ENCODE peak calls at places on chromosomes 7 and 10, in ten cellular contexts. Y is CD8-positive, alpha-beta T cell; W is stomach; U is HT1080; Q is stimulated activated CD4-positive, alpha-beta T cell treated with anti-CD3 and anti-CD28 coated beads, Interleukin-12 subunit alpha, Interleukin-12 subunit beta, amount 100 ng/mL, for 48 hours; G is NCI-H2227 treated with DMSO at 0.1 percent for 48 hours; T is glutamatergic neuron; K is neural crest cell; P is right lobe of liver; S is T-helper 9 cell. X is an unnamed sample.

GRCh38 chr10:23270531-23270930 is 74.1 kb downstream of the C10orf67 start:
- DNase-seq in Y (no peak), W (no peak), U (no peak), Q (no peak), G (no peak), T (no peak), K (no peak), P (no peak), S (no peak), X (no peak)

GRCh38 chr10:43898592-43898991 is 249.9 kb upstream of the ZNF32 start:
- DNase-seq in Y (no peak), W (no peak), U (no peak), Q (no peak), G (no peak), T (no peak), K (no peak), P (no peak), S (no peak), X (no peak)

GRCh38 chr10:132684164-132684891 is 101.6 kb downstream of the NKX6-2 start:
- DNase-seq in Y (no peak), W (no peak), U (peak), Q (peak), G (no peak), T (no peak), K (no peak), P (peak), S (no peak), X (no peak)

GRCh38 chr7:42479452-42480303 is 242.7 kb upstream of the GLI3 start:
- DNase-seq in Y (no peak), W (no peak), U (no peak), Q (no peak), G (no peak), T (no peak), K (no peak), P (no peak), S (no peak), X (no peak)

GRCh38 chr10:71036279-71036535 is 147.8 kb upstream of the PCBD1 start:
- DNase-seq in Y (no peak), W (no peak), U (no peak), Q (no peak), G (no peak), T (no peak), K (no peak), P (no peak), S (no peak), X (no peak)

GRCh38 chr10:13526952-13527863 is 1.6 kb downstream of the BEND7 start:
- DNase-seq in Y (no peak), W (no peak), U (peak), Q (no peak), G (no peak), T (no peak), K (no peak), P (no peak), S (no peak), X (no peak)

GRCh38 chr10:35857860-35858259 is 215.8 kb upstream of the FZD8 start:
- DNase-seq in Y (no peak), W (no peak), U (no peak), Q (no peak), G (no peak), T (no peak), K (no peak), P (no peak), S (no peak), X (no peak)

GRCh38 chr7:102236592-102237287 is 49.9 kb upstream of the SH2B2 start:
- DNase-seq in Y (no peak), W (peak), U (peak), Q (peak), G (peak), T (peak), K (peak), P (peak), S (peak), X (peak)

GRCh38 chr7:24700446-24701044 is 56.7 kb downstream of the GSDME start:
- DNase-seq in Y (no peak), W (no peak), U (no peak), Q (no peak), G (no peak), T (peak), K (no peak), P (no peak), S (no peak), X (no peak)

GRCh38 chr10:7755103-7755502 is 32.7 kb downstream of the KIN start:
- DNase-seq in Y (no peak), W (no peak), U (no peak), Q (no peak), G (no peak), T (no peak), K (no peak), P (no peak), S (no peak), X (no peak)

GRCh38 chr7:116316838-116317612 is 106.7 kb downstream of the TES start:
- DNase-seq in Y (no peak), W (peak), U (peak), Q (peak), G (no peak), T (no peak), K (peak), P (peak), S (no peak), X (no peak)

GRCh38 chr10:114548662-114549061 is 109.4 kb downstream of the ABLIM1 start:
- DNase-seq in Y (no peak), W (peak), U (peak), Q (no peak), G (peak), T (no peak), K (peak), P (peak), S (no peak), X (peak)

GRCh38 chr7:155422151-155422550 is 35.8 kb upstream of the EN2 start:
- DNase-seq in Y (no peak), W (no peak), U (no peak), Q (no peak), G (no peak), T (peak), K (no peak), P (no peak), S (no peak), X (no peak)

GRCh38 chr10:78462728-78463228 is 429.1 kb downstream of the RPS24 start:
- DNase-seq in Y (no peak), W (peak), U (no peak), Q (no peak), G (no peak), T (no peak), K (no peak), P (peak), S (no peak), X (no peak)